ENCODE peak calls at places on chromosomes 6 and 20, in ten cellular contexts. S is NCI-H510A, G is fibroblast of pulmonary artery, I is psoas muscle, V is NCI-H748 treated with DMSO at 0.1 percent for 48 hours, Q is non-pigmented ciliary epithelial cell, Y is tibial nerve, O is H4, C is HT1080, W is SW480. U is an unnamed sample.

GRCh38 chr20:57619053-57619831 is 984 bp downstream of the ZBP1 start:
- DNase-seq in C (peak; percentile 42), Q (no peak), W (peak; percentile 96), V (no peak), S (no peak), Y (no peak), O (no peak), G (no peak), I (no peak), U (no peak)

GRCh38 chr6:166942393-166943168 is 13.8 kb downstream of the RNASET2 start:
- DNase-seq in G (peak; percentile 68), V (no peak), Y (no peak), I (no peak), O (no peak), Q (no peak), C (no peak), S (no peak), W (no peak), U (peak; percentile 63)

GRCh38 chr6:26477431-26477830 is 19.7 kb downstream of the BTN2A1 start:
- DNase-seq in C (no peak), Y (no peak), W (no peak), I (no peak), V (no peak), S (no peak), Q (no peak), G (no peak), O (no peak), U (no peak)

GRCh38 chr6:121897337-121897760 is 461.9 kb downstream of the GJA1 start:
- DNase-seq in Q (no peak), I (no peak), S (no peak), Y (no peak), G (peak; percentile 30), W (no peak), C (peak; percentile 35), O (no peak), V (no peak), U (peak; percentile 79)

GRCh38 chr20:36405255-36405654 is 99.1 kb downstream of the DLGAP4 start:
- DNase-seq in G (peak; percentile 24), I (no peak), C (no peak), O (no peak), S (no peak), Y (no peak), W (no peak), V (no peak), Q (no peak), U (no peak)

GRCh38 chr20:58150772-58151171 is 77.7 kb downstream of the ANKRD60 start:
- DNase-seq in G (no peak), W (no peak), Q (no peak), V (peak; percentile 65), C (no peak), S (no peak), I (no peak), O (no peak), Y (no peak), U (no peak)

GRCh38 chr6:43852350-43852864 is 82.4 kb downstream of the VEGFA start:
- DNase-seq in Q (no peak), S (no peak), I (no peak), Y (no peak), V (no peak), W (no peak), C (no peak), O (no peak), G (no peak), U (no peak)

GRCh38 chr6:97292671-97293070 is 9.7 kb upstream of the MMS22L start:
- DNase-seq in C (peak; percentile 63), S (no peak), O (peak; percentile 26), V (no peak), Q (no peak), G (no peak), I (no peak), W (no peak), Y (no peak), U (peak; percentile 55)

GRCh38 chr6:109165392-109165964 is 70.2 kb downstream of the CEP57L1 start:
- DNase-seq in V (peak; percentile 41), S (no peak), W (peak; percentile 37), C (peak; percentile 48), Y (no peak), Q (peak; percentile 55), G (peak; percentile 88), I (peak; percentile 27), O (peak; percentile 18), U (peak; percentile 71)

GRCh38 chr6:2990179-2990931 is 9.3 kb upstream of the NQO2 start:
- DNase-seq in G (peak; percentile 64), V (peak; percentile 40), Q (no peak), S (no peak), O (peak; percentile 48), C (no peak), W (peak; percentile 34), Y (no peak), I (no peak), U (peak; percentile 62)

GRCh38 chr6:132797975-132798819 is at the start of gene SLC18B1:
- DNase-seq in Y (peak; percentile 26), Q (no peak), S (no peak), C (peak; percentile 36), W (peak; percentile 49), V (peak; percentile 67), G (peak; percentile 25), I (peak; percentile 65), O (no peak), U (no peak)

GRCh38 chr6:118712955-118713354 is 61.6 kb upstream of the CEP85L start:
- DNase-seq in G (peak; percentile 74), Q (no peak), C (peak; percentile 94), W (peak; percentile 20), O (no peak), V (no peak), Y (no peak), I (no peak), S (no peak), U (peak; percentile 75)

GRCh38 chr20:24051160-24051559 is 62.6 kb upstream of the GGTLC1 start:
- DNase-seq in V (no peak), O (no peak), S (no peak), I (no peak), Q (no peak), G (no peak), C (no peak), Y (no peak), W (no peak), U (no peak)

GRCh38 chr6:129619579-129620233 is 90.3 kb downstream of the ARHGAP18 start:
- DNase-seq in I (no peak), Y (no peak), Q (no peak), G (no peak), V (no peak), S (no peak), W (no peak), O (no peak), C (no peak), U (no peak)

GRCh38 chr6:150634641-150635292 is 35.1 kb downstream of the PLEKHG1 start:
- DNase-seq in W (no peak), G (no peak), C (peak; percentile 7), S (no peak), O (peak; percentile 40), I (no peak), Q (no peak), Y (no peak), V (no peak), U (peak; percentile 79)

GRCh38 chr6:17813561-17813960 is 106.8 kb upstream of the NUP153 start:
- DNase-seq in C (no peak), Y (no peak), I (no peak), G (no peak), V (no peak), S (no peak), Q (no peak), W (no peak), O (no peak), U (no peak)

GRCh38 chr6:168506460-168506859 is 65.5 kb downstream of the SMOC2 start:
- DNase-seq in S (no peak), G (no peak), Y (no peak), W (no peak), I (no peak), Q (no peak), V (peak; percentile 72), O (no peak), C (no peak), U (no peak)